ENCODE peak calls at places on chromosomes 6 and 20, in seven cellular contexts. A is amniotic stem cell; Z is NCI-H69; V is stimulated activated CD8-positive, alpha-beta memory T cell treated with anti-CD3 and anti-CD28 coated beads, Interleukin-4, amount 100 ng/mL, for 48 hours; M is hepatocyte; R is GM10248; N is sciatic nerve. P is an unnamed sample.

GRCh38 chr6:23073851-23074250 is 504.5 kb downstream of the HDGFL1 start:
- DNase-seq in Z (peak; percentile 69), N (no peak), R (no peak), M (no peak), A (no peak), V (no peak), P (no peak)

GRCh38 chr6:136236491-136237293 is 13.4 kb downstream of the MTFR2 start:
- DNase-seq in R (no peak), Z (no peak), V (no peak), N (no peak), A (no peak), M (no peak), P (no peak)

GRCh38 chr6:103729658-103730057 is 1130.1 kb downstream of the HACE1 start:
- DNase-seq in R (no peak), V (no peak), A (no peak), M (no peak), Z (no peak), N (no peak), P (no peak)

GRCh38 chr6:154555075-154555677 is 44.7 kb upstream of the CNKSR3 start:
- DNase-seq in A (peak; percentile 69), N (no peak), V (no peak), Z (peak; percentile 47), R (no peak), M (peak; percentile 56), P (no peak)

GRCh38 chr6:148954934-148955915 is 208.4 kb downstream of the UST start:
- DNase-seq in V (no peak), N (no peak), Z (no peak), M (peak; percentile 44), R (no peak), A (no peak), P (no peak)

GRCh38 chr6:165729307-165729936 is 66.4 kb upstream of the PDE10A start:
- DNase-seq in M (no peak), N (no peak), V (peak; percentile 69), Z (peak; percentile 5), R (peak; percentile 66), A (no peak), P (no peak)

GRCh38 chr20:46088409-46089075 is 1.2 kb downstream of the NCOA5 start:
- DNase-seq in V (no peak), R (no peak), A (no peak), Z (peak; percentile 23), M (peak; percentile 28), N (no peak), P (no peak)

GRCh38 chr20:35012227-35013069 is 56.8 kb downstream of the MYH7B start:
- DNase-seq in Z (no peak), V (no peak), N (peak; percentile 57), M (no peak), R (no peak), A (no peak), P (no peak)